ENCODE peak calls at places on chromosomes 5 and 9, in eight cellular contexts. Y, Q, D, G, R, V, A and J are unnamed samples.

GRCh38 chr9:92974161-92974661 is 26.9 kb downstream of the FGD3 start:
- DNase-seq in Y (no peak), V (no peak), D (no peak), A (no peak), R (no peak), G (no peak), Q (no peak), J (no peak)

GRCh38 chr9:107190031-107190935 is 92.8 kb upstream of the RAD23B start:
- DNase-seq in A (peak; percentile 35), Q (peak; percentile 45), V (no peak), D (no peak), R (no peak), Y (no peak), G (no peak), J (no peak)

GRCh38 chr9:132722564-132723065 is 52.4 kb downstream of the GTF3C4 start:
- DNase-seq in D (no peak), Q (no peak), A (no peak), G (no peak), Y (no peak), V (no peak), R (no peak), J (no peak)

GRCh38 chr5:82150562-82150961 is 127.6 kb downstream of the RPS23 start:
- DNase-seq in A (no peak), Y (no peak), Q (no peak), V (no peak), R (no peak), G (no peak), D (no peak), J (no peak)

GRCh38 chr9:129761293-129761900 is 8.6 kb upstream of the PTGES start:
- DNase-seq in R (peak; percentile 60), D (peak; percentile 66), A (peak; percentile 88), G (no peak), V (no peak), Y (peak; percentile 91), Q (peak; percentile 94), J (no peak)

GRCh38 chr9:728535-728934 is 113.0 kb upstream of the DMRT1 start:
- DNase-seq in Q (no peak), A (no peak), R (no peak), Y (no peak), D (no peak), G (no peak), V (no peak), J (no peak)

GRCh38 chr9:79623799-79624721 is 52.3 kb downstream of the TLE4 start:
- DNase-seq in R (peak; percentile 19), G (peak; percentile 48), Y (peak; percentile 63), A (peak; percentile 40), Q (no peak), V (peak; percentile 46), D (peak; percentile 49), J (no peak)

GRCh38 chr9:98573749-98574278 is 134.9 kb downstream of the GABBR2 start:
- DNase-seq in R (no peak), Q (no peak), Y (no peak), D (no peak), A (peak; percentile 15), V (no peak), G (no peak), J (no peak)

GRCh38 chr5:113381791-113382190 is 53.0 kb downstream of the TSSK1B start:
- DNase-seq in Y (no peak), R (no peak), Q (no peak), G (no peak), D (no peak), A (no peak), V (no peak), J (no peak)

GRCh38 chr5:14097998-14098471 is 45.1 kb upstream of the TRIO start:
- DNase-seq in R (no peak), A (peak; percentile 57), D (no peak), G (no peak), Y (no peak), V (no peak), Q (peak; percentile 97), J (peak; percentile 78)

GRCh38 chr5:59724482-59725392 is 168.8 kb downstream of the PDE4D start:
- DNase-seq in V (no peak), Y (no peak), R (no peak), Q (peak; percentile 45), D (no peak), A (peak; percentile 81), G (no peak), J (no peak)

GRCh38 chr9:13970018-13970417 is 343.9 kb downstream of the NFIB start:
- DNase-seq in V (no peak), Y (no peak), G (no peak), A (peak; percentile 39), R (no peak), D (no peak), Q (no peak), J (no peak)

DNA sequence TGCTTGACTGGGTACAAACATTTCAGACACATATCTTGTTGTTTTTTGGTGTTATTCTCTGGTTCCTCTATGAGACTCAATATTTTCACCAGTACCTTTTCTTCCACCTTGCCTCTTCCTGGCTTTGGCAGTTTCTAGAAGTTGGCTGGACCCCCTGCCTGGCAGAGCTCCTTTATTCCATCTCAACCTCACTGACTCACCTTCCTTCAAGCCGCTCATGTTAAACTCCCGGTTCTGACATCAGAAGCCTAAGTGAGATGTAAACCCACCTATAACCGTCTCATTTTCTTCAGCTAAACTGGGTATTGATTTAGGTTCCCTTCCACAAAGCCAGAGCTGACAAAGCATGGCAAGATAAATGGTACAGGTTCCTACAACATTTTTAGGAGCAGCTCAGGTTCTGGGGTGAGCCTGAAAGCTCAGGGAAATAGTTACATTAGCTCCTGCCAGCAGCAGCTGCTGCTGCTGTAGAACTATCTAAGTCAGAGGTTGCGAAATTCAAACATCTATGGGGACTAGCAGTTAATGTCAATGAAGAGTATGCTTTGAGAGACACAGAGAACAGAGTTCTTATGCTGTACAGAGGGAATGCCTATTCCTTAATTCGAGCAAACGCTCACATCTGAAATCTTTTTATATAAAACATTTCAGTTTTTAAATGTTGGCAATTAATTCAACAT is 197.1 kb upstream of the NR3C1 start:
- DNase-seq in R (no peak), D (no peak), A (peak; percentile 74), G (no peak), Q (peak; percentile 57), Y (no peak), V (no peak), J (no peak)
- H3K4me3 ChIP-seq in R (no peak overlapping the region), D (no peak overlapping the region), A (no peak overlapping the region), G (no peak overlapping the region), Q (no peak overlapping the region), Y (no peak overlapping the region), V (no peak overlapping the region), J (no peak overlapping the region)

GRCh38 chr9:136726631-136727191 is 14.3 kb downstream of the DIPK1B start:
- DNase-seq in Q (peak; percentile 25), A (no peak), V (no peak), R (no peak), D (no peak), G (no peak), Y (no peak), J (no peak)
- TF ChIP-seq CTCF in Q (peak; percentile 47), A (peak; percentile 36), V (peak; percentile 77), R (peak; percentile 39), D (no peak), G (peak; percentile 34), Y (peak; percentile 27), J (peak; percentile 34)

GRCh38 chr5:140700177-140701144 is at the start of gene ZMAT2:
- DNase-seq in Y (peak; percentile 98), A (peak; percentile 99), R (peak; percentile 90), G (peak; percentile 96), D (peak; percentile 96), V (peak; percentile 78), Q (peak; percentile 99), J (peak; percentile 96)
- H3K4me3 ChIP-seq in Y (peak within 1 kb of the TSS; percentile 76), A (peak within 1 kb of the TSS; percentile 77), R (peak within 1 kb of the TSS; percentile 67), G (peak within 1 kb of the TSS; percentile 82), D (peak within 1 kb of the TSS; percentile 52), V (peak within 1 kb of the TSS; percentile 98), Q (peak within 1 kb of the TSS; percentile 73), J (peak within 1 kb of the TSS; percentile 82)

DNA sequence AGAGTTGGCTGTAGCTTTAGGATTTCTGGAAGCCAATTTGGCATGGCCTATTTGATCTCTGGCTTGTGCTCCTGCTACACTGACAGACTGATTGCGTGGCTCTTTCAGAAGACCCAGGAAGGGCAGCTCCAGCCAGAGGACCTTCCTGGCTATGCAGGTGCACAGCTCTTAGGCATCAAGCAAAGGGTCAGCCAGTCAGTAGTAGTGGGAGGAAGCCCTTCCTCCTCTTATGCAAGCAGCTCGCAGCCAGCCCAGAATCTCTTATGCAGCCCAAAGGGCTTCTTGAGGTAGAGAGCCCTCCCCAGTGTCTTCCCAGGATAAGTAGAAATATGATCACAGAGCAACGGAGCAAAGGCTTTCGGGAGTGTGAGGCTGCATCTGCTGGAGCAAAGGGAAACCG is 43.2 kb downstream of the SLC36A1 start:
- DNase-seq in G (no peak), A (no peak), Q (no peak), Y (no peak), R (no peak), D (no peak), V (no peak), J (no peak)
- TF ChIP-seq CTCF in G (no peak), A (no peak), Q (no peak), Y (no peak), R (no peak), D (no peak), V (no peak), J (no peak)

DNA sequence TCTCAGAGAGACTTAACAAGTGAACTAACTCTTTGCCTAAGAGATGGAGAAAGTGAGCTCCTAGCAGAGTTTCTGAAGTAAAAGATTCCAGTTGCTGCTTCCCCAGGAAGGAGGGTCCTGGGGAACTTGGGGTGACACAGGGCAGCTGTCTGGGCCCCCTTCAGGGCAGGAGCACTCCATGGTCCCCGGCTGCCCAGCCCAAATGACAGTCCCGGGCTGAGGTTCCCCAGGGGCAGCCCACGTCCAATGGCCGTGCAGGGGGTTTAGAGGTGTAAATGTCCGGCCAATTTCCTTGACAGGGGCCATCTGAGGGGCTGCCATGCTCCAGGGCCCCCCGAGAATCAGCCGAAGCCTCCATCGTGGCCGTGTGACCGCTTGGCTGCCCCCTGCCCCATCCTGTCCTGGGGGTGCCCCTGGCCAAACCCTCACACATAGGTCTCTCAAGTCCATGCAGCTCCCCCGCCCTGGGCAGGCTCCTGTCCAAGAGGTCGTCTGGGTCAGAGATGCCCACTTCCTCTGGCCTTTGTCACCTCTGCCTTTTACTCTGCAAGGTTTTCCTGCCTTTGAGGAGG is 5.5 kb upstream of the PPP1R26 start:
- DNase-seq in G (no peak), A (no peak), Y (no peak), Q (no peak), V (no peak), R (no peak), D (no peak), J (no peak)
- H3K4me3 ChIP-seq in G (no peak overlapping the region), A (no peak overlapping the region), Y (no peak overlapping the region), Q (no peak overlapping the region), V (no peak overlapping the region), R (no peak overlapping the region), D (no peak overlapping the region), J (no peak overlapping the region)

DNA sequence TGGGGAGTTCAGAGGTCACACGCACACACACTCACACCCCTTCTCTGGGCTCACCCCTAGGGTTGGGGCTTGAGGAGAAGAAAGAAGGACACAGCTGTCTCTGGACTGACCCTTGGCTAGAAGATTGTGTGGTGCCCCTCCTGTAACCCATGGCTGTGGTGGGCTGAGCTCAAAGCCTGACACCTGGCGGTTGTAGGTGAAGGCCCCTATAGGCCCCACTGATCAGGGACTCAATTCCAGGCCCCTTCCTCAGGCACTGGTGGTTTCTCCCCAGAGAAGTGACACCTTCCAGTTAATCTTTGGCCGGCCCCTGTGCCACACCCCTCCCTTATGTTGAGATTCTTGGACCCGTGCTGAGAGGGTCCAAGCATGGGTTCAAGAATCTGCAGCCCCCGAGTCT is 35.2 kb upstream of the CRB2 start:
- DNase-seq in Y (no peak), R (no peak), Q (no peak), A (no peak), V (no peak), G (no peak), D (no peak), J (no peak)
- TF ChIP-seq CTCF in Y (no peak), R (no peak), Q (no peak), A (no peak), V (no peak), G (no peak), D (no peak), J (no peak)